ENCODE peak calls at places on chromosomes 13 and 19, in six cellular contexts. K, T, U, J, V and L are unnamed samples.
A peak's percentile ranks its signal among the peaks of the same experiment; 100 is the strongest.

GRCh38 chr19:574658-575526 is 2.5 kb downstream of the BSG start:
- DNase-seq in V (no peak), K (no peak), U (no peak), J (no peak), T (no peak), L (peak; percentile 53)

GRCh38 chr13:90803210-90803609 is 544.3 kb upstream of the MIR17HG start:
- DNase-seq in K (no peak), V (no peak), J (no peak), T (no peak), U (no peak), L (no peak)

GRCh38 chr19:36894849-36895383 is 21.2 kb downstream of the ZNF829 start:
- DNase-seq in U (no peak), K (no peak), V (no peak), T (no peak), J (no peak), L (no peak)

GRCh38 chr13:40562975-40563349 is 103.5 kb downstream of the FOXO1 start:
- DNase-seq in T (no peak), V (no peak), K (no peak), J (no peak), U (no peak), L (no peak)

GRCh38 chr19:45098521-45099464 is 5.8 kb downstream of the PPP1R37 start:
- DNase-seq in V (peak; percentile 63), U (peak; percentile 51), T (no peak), J (no peak), K (no peak), L (peak; percentile 76)

GRCh38 chr13:29543230-29544215 is 52.0 kb downstream of the SLC7A1 start:
- DNase-seq in K (no peak), J (no peak), U (no peak), V (no peak), T (no peak), L (no peak)

GRCh38 chr13:51721485-51721884 is 82.5 kb downstream of the DHRS12 start:
- DNase-seq in V (no peak), J (no peak), K (no peak), T (no peak), U (no peak), L (no peak)

GRCh38 chr19:52535831-52536800 is 8.6 kb downstream of the ZNF808 start:
- DNase-seq in K (peak; percentile 54), T (peak; percentile 83), J (peak; percentile 89), V (peak; percentile 79), U (peak; percentile 5), L (peak; percentile 68)

GRCh38 chr13:76795701-76796695 is 90.2 kb downstream of the KCTD12 start:
- DNase-seq in V (no peak), T (no peak), U (no peak), K (no peak), J (no peak), L (no peak)